ENCODE peak calls at places on chromosomes 6 and 20, in four cellular contexts. U, E, J and M are unnamed samples.

GRCh38 chr6:128121190-128121589 is 220.3 kb upstream of the THEMIS start:
- DNase-seq in U (no peak), E (no peak), J (no peak), M (no peak)

GRCh38 chr20:49594143-49594928 is 26.4 kb upstream of the PTGIS start:
- DNase-seq in U (no peak), E (no peak), J (no peak), M (no peak)

GRCh38 chr6:150271172-150271500 is 97.7 kb upstream of the IYD start:
- DNase-seq in U (no peak), E (no peak), J (no peak), M (no peak)

GRCh38 chr6:158611600-158612041 is 32.9 kb downstream of the DYNLT1 start:
- DNase-seq in U (peak; percentile 83), E (no peak), J (no peak), M (no peak)

GRCh38 chr6:107532707-107533106 is 42.8 kb downstream of the SOBP start:
- DNase-seq in U (no peak), E (no peak), J (no peak), M (no peak)

GRCh38 chr20:23441850-23442313 is 2.4 kb downstream of the CSTL1 start:
- DNase-seq in U (peak; percentile 89), E (peak; percentile 84), J (peak; percentile 75), M (peak; percentile 77)

GRCh38 chr20:45897692-45898091 is 6.6 kb downstream of the CTSA start:
- DNase-seq in U (no peak), E (no peak), J (no peak), M (no peak)

GRCh38 chr6:34233867-34234266 is 2.8 kb upstream of the HMGA1 start:
- DNase-seq in U (no peak), E (no peak), J (no peak), M (no peak)

GRCh38 chr6:159984268-159984786 is 15.4 kb downstream of the IGF2R start:
- DNase-seq in U (no peak), E (no peak), J (no peak), M (peak; percentile 74)

DNA sequence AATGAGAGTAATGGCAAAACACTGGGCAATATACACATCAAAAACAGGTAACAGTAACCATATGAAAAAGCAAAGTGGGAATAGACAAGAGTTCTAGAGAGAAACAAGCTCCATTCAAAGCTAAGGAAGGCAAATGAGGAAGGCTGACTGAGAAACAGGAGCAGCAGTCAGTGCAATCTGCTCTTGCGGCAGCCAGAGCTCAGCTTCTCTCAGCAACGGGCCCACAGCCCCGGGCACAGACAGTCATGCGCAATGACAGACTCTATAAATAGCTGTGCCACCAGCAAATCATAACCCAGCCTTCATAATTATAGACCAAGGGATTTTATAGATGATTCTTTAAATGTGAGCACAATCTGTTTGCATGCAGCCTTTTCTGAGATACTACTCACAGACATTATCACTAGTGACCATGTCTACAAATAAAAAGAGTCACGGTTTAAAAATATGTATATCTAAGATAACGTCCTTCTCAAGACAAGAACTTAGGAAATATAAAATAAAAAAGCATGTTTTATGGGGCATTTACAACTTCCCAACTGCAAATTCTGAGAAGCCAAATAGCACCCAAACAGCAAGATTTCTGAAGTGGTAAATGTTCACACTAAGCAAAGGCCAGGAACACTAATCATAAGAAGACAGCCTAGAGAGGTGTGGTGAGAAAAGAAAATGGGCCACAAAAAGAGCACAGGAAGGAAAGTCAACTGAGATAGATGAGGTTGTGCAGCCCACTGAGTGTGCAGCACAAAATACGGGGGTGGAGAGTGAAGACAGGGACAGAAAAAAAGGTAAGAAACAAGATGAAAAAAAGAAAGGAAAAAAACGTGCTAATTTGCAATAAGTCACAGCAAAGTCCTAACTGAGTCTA is 39.9 kb upstream of the BEND6 start:
- DNase-seq in U (no peak), E (no peak), J (peak; percentile 61), M (peak; percentile 41)
- TF ChIP-seq FOXJ3 in U (no peak), E (no peak), J (no peak), M (no peak)

DNA sequence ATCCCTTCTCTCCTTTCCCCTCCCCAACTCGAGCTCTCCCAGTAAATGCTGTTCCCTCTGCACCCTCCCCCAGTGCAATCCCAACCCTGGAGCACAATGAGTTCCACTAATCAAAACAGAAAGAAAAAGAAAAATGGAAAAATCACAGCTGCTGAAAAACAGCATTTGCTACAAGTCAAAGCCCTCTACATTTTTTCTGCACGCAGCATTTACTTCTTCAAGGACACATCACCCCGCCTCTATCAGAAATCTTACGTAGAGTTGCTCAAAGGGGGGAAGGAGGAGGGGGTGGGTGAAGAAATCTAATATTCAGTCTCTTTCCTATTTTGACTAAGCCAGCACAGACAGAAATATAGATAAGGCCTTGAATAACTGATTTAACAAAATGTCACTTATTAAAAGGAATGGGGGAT is 10.7 kb downstream of the TRERF1 start:
- DNase-seq in U (no peak), E (no peak), J (no peak), M (no peak)
- TF ChIP-seq FOXJ3 in U (no peak), E (no peak), J (no peak), M (no peak)

GRCh38 chr20:60249436-60249835 is 291.2 kb downstream of the CDH26 start:
- DNase-seq in U (no peak), E (no peak), J (no peak), M (no peak)
- TF ChIP-seq FOXJ3 in U (no peak), E (no peak), J (no peak), M (no peak)

GRCh38 chr6:32792901-32793400 is 23.9 kb downstream of the HLA-DOB start:
- DNase-seq in U (no peak), E (no peak), J (no peak), M (no peak)

GRCh38 chr6:32799168-32799567 is 17.6 kb downstream of the HLA-DOB start:
- DNase-seq in U (no peak), E (no peak), J (no peak), M (no peak)

GRCh38 chr6:32790306-32790705 is 26.5 kb downstream of the HLA-DOB start:
- DNase-seq in U (no peak), E (peak; percentile 59), J (no peak), M (no peak)

GRCh38 chr6:32796848-32797776 is 19.7 kb downstream of the HLA-DOB start:
- DNase-seq in U (peak; percentile 87), E (peak; percentile 57), J (peak; percentile 48), M (peak; percentile 76)

DNA sequence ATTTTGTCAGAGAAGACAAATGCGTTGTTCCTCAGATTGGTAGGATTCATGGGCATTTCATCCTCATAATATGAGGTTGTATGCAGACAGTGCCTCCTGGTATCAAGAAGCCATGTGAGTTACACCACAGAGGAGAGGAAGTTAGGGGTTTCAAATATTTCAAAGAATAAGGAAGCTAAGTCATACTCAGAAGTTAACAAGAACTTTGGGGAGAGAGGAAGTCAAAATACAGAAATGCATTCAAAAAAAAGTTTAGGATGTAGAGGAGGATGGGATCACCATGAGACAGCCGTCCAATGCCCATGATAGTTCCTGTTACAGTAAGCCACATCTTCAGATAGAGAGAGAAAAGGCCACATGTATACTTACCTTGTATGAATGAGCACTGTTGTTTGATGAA is 22.3 kb downstream of the HLA-DOB start:
- DNase-seq in U (no peak), E (no peak), J (no peak), M (no peak)
- TF ChIP-seq FOXJ3 in U (no peak), E (no peak), J (no peak), M (no peak)

GRCh38 chr6:116512709-116513108 is 1.3 kb downstream of the CALHM5 start:
- DNase-seq in U (no peak), E (no peak), J (no peak), M (no peak)
- TF ChIP-seq FOXJ3 in U (no peak), E (no peak), J (no peak), M (no peak)

GRCh38 chr20:47016068-47016664 is 121.5 kb downstream of the EYA2 start:
- DNase-seq in U (no peak), E (no peak), J (no peak), M (no peak)
- TF ChIP-seq FOXJ3 in U (no peak), E (no peak), J (no peak), M (no peak)

DNA sequence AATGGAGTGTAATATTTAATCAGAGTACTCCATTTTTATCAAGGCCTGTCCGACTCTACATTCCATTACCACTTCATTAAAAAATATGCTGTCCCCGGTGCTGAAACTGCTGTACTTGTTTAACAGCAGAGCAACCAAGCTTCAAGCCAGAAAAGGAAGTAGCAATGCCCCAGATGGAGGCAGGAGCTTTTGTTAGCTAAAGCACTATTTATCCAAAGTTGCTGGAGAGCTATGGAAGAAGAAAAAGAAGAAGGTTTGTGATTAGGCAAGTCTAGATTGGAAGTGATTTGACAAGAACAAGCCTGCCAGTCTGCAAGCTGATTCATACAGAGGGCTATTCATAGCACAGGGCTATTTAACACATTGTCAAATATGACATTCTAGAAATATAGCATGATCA is 160.9 kb upstream of the SPTLC3 start:
- DNase-seq in U (no peak), E (peak; percentile 11), J (no peak), M (no peak)
- TF ChIP-seq FOXJ3 in U (no peak), E (no peak), J (no peak), M (no peak)

DNA sequence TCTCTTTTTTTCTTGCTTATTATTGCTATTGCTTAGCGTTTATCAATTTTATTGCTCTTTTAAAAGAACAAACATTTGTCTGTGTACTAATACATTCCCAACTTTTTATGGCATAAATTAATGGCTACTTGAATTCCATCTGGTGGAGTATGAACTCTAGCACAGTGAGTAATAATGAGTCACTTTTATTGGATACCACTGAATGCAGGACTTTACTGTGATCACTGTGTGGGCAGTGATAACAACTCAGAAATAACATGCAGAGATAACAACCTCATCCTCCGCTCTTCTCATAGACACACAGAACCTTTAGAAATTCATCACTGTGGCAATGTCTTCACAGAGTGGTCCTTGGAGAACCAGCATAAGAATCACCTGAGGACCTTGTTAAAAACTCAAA is 174.9 kb upstream of the PRND start:
- DNase-seq in U (no peak), E (no peak), J (no peak), M (no peak)
- TF ChIP-seq FOXJ3 in U (no peak), E (no peak), J (no peak), M (no peak)